ENCODE peak calls at places on chromosome 10, in five cellular contexts. A is left ventricle myocardium inferior, H is left lung, E is body of pancreas, C is A549. Y is an unnamed sample.

GRCh38 chr10:118967160-118967559 is 62.4 kb upstream of the NANOS1 start:
- DNase-seq in A (no peak), H (no peak), E (no peak), C (no peak), Y (no peak)

GRCh38 chr10:75547391-75548298 is 116.2 kb downstream of the LRMDA start:
- DNase-seq in A (no peak), H (no peak), E (no peak), C (no peak), Y (no peak)

GRCh38 chr10:99337261-99337905 is 8.2 kb downstream of the CNNM1 start:
- DNase-seq in A (no peak), H (no peak), E (no peak), C (peak; percentile 73), Y (no peak)

GRCh38 chr10:112383325-112383724 is 9.4 kb downstream of the ACSL5 start:
- DNase-seq in A (no peak), H (no peak), E (no peak), C (no peak), Y (no peak)

GRCh38 chr10:8584666-8585065 is 530.2 kb downstream of the GATA3 start:
- DNase-seq in A (no peak), H (no peak), E (no peak), C (no peak), Y (no peak)

GRCh38 chr10:86310702-86311101 is 55.9 kb downstream of the GRID1 start:
- DNase-seq in A (no peak), H (no peak), E (no peak), C (no peak), Y (no peak)

GRCh38 chr10:47164800-47165128 is 135.2 kb upstream of the GDF10 start:
- DNase-seq in A (no peak), H (no peak), E (no peak), C (no peak), Y (no peak)

GRCh38 chr10:13767721-13768178 is 181.0 kb downstream of the PRPF18 start:
- DNase-seq in A (no peak), H (no peak), E (no peak), C (no peak), Y (no peak)

GRCh38 chr10:79979973-79980687 is 31.2 kb upstream of the SFTPD start:
- DNase-seq in A (no peak), H (peak; percentile 39), E (peak; percentile 13), C (no peak), Y (no peak)

GRCh38 chr10:51397695-51398094 is 301.7 kb downstream of the CSTF2T start:
- DNase-seq in A (peak; percentile 55), H (no peak), E (peak; percentile 80), C (no peak), Y (no peak)

GRCh38 chr10:55283041-55283440 is 482.0 kb upstream of the PCDH15 start:
- DNase-seq in A (no peak), H (no peak), E (no peak), C (no peak), Y (no peak)

GRCh38 chr10:32175629-32176028 is 119.4 kb upstream of the KIF5B start:
- DNase-seq in A (no peak), H (no peak), E (no peak), C (no peak), Y (no peak)

GRCh38 chr10:22341190-22341935 is 3.9 kb upstream of the SPAG6 start:
- DNase-seq in A (no peak), H (no peak), E (no peak), C (peak; percentile 30), Y (no peak)

GRCh38 chr10:131749767-131750142 is 151.1 kb upstream of the PPP2R2D start:
- DNase-seq in A (no peak), H (no peak), E (no peak), C (no peak), Y (no peak)

DNA sequence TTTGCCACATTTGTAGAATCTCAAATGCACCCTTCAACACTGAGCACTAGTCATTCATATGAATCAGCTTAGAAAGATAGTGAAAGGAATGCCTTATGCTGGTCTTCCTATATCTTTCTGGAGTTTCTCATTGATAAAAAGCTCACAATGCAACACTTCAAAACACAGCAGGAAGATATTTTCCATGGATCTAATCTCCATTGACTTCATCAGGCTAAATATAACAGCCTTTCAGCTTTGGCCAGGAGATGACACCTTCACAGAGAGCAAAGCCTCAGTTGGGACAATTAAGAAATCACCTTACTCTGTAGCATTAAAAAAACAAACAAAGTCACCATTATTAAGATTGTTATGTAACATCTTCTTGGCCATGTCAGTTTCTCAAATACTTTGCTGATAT is 6.7 kb downstream of the NRP1 start:
- DNase-seq in A (no peak), H (no peak), E (no peak), C (no peak), Y (no peak)
- TF ChIP-seq CTCF in A (peak; percentile 51), H (no peak), E (no peak), C (peak; percentile 50), Y (no peak)

GRCh38 chr10:103078676-103079075 is 114.4 kb downstream of the NT5C2 start:
- DNase-seq in A (no peak), H (no peak), E (no peak), C (no peak), Y (no peak)

GRCh38 chr10:103082683-103083082 is 110.4 kb downstream of the NT5C2 start:
- DNase-seq in A (no peak), H (no peak), E (no peak), C (no peak), Y (no peak)

GRCh38 chr10:103079946-103080345 is 113.1 kb downstream of the NT5C2 start:
- DNase-seq in A (no peak), H (no peak), E (no peak), C (no peak), Y (no peak)

GRCh38 chr10:103079100-103079499 is 114.0 kb downstream of the NT5C2 start:
- DNase-seq in A (no peak), H (no peak), E (no peak), C (no peak), Y (no peak)

DNA sequence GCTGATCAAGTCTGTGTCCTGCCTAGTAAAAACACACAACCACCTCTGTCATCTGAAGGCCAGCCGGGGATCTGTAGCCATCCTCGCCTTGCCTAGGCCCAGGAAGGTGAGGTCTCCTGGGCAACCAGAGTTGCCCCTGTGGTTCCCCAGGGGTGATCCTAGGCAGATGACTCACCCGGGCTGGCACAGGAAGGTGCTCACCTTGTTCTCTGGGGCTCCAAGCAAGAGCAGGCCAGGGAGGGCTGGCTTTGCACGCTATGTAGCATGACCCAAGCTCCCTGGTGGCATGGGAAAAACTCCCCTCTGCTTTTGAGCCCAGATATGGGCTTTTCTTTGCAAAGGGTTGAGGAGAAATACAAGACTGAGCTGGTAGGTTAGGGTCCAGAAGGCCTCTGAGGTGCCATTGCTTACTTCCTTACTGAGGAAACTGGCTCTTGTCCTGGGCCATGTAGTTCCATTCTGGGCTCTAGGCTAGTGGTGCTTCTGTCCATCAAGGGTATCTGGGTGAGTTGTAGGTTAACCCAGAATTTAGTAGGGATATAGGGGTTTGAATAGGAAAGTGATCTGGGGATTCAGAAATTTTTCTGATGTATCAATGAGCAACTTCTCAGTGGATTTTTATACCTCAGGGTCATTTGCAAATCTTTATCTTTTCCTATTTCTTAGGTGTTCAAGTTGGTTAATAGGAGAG is 112.0 kb downstream of the NT5C2 start:
- DNase-seq in A (no peak), H (no peak), E (no peak), C (no peak), Y (no peak)
- TF ChIP-seq CTCF in A (no peak), H (no peak), E (no peak), C (no peak), Y (no peak)

DNA sequence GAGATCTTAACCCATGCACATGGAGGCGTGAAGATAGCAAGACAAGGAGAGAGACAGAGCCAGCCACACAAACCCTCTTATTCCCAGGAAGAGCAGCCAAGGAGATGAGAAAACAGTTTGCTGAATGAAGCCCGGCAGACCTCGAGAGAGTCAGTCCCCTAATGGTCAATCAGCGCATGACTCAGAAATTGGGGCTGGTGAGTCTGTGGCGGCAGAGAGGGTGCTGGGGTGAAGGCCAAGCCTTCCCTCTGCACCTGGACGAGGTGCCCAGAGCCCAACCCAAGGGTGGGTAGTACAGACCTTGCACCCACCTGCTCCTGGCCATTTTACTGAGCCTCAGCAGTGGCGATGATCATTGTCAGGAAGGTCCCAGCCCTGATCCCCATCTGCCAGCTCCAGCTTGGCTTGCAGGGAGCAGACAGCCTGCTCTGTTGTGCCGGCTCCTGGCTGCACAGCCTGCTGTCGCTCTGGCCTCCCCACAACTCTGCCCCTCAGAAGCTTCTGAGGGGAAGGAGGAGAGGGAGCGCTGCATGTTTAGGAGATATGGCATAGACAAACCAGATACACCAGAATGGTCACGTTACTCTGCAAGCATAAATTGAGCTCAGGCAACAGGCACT is 256.6 kb downstream of the RPS24 start:
- DNase-seq in A (no peak), H (no peak), E (no peak), C (no peak), Y (no peak)
- TF ChIP-seq CTCF in A (no peak), H (no peak), E (no peak), C (no peak), Y (no peak)

GRCh38 chr10:133276435-133277201 is at the start of gene ADAM8:
- DNase-seq in A (no peak), H (no peak), E (no peak), C (no peak), Y (peak; percentile 97)

GRCh38 chr10:133277277-133277992 is 767 bp upstream of the ADAM8 start:
- DNase-seq in A (no peak), H (no peak), E (no peak), C (no peak), Y (no peak)

GRCh38 chr10:133274751-133275682 is 1.7 kb downstream of the ADAM8 start:
- DNase-seq in A (no peak), H (peak; percentile 65), E (no peak), C (no peak), Y (peak; percentile 93)

GRCh38 chr10:133276100-133276434 is 601 bp downstream of the ADAM8 start:
- DNase-seq in A (no peak), H (no peak), E (no peak), C (no peak), Y (no peak)

DNA sequence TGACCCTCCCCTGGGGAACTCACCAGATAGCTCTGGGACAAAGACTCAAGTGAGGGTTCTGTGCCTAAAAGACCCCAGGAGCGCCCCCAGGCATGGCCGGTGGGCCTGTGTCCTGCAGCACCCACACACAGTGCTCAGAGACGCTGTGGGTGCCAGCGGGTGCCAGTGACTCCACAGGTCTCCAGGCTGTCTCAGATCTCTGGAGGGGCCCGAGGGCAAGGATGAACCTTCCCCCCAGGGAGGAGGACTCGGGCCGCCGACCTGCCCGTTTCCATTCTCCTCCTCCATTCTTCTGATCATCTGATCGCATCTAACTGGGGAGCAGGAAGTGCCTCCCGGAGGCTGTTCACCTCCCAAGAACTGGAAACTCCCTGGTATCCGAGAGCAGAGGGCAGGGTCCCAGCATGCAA is 980 bp downstream of the ADAM8 start:
- DNase-seq in A (no peak), H (no peak), E (no peak), C (no peak), Y (peak; percentile 80)
- TF ChIP-seq CTCF in A (no peak), H (peak; percentile 30), E (no peak), C (no peak), Y (peak; percentile 42)

DNA sequence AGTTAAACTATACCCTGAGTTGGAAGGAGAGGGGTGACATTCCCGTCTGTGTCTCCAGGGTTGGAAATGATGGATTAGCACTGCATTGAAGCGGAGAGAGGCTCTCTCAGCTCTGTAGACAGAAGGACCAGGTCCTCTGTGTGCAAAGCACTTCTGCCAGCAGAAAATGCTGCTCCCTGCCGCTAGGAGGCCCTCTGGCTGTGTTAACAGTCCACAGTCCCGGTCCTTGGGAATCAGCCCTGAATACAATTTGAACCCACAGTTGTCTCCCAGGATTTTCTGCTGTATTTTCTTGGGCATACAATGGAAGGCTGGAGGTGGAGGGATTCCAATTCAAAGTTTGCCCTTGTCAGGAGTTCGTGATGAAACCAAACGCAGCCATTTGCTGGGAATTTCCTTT is 205.1 kb downstream of the GLRX3 start:
- DNase-seq in A (no peak), H (no peak), E (peak; percentile 58), C (no peak), Y (no peak)
- TF ChIP-seq CTCF in A (peak; percentile 70), H (no peak), E (peak; percentile 10), C (no peak), Y (peak; percentile 42)

Y was measured in GM20000.